ENCODE peak calls at places on chromosomes 16 and 17, in seven cellular contexts. L is SK-N-SH, K is H1, Q is GM12892, S is GM12878, O is HepG2, I is K562. J is an unnamed sample.

GRCh38 chr17:888998-889401 is 90.6 kb downstream of the NXN start:
- DNase-seq in I (no peak), S (peak), O (no peak), Q (no peak), K (no peak), L (no peak), J (no peak)

GRCh38 chr17:4986951-4987766 is at the start of gene CAMTA2:
- DNase-seq in K (peak), O (peak), Q (peak), L (peak), S (no peak), I (peak), J (peak)

GRCh38 chr16:59252317-59252716 is 518.2 kb upstream of the GOT2 start:
- DNase-seq in O (no peak), L (no peak), I (no peak), Q (no peak), K (no peak), S (no peak), J (no peak)

GRCh38 chr17:6936370-6937028 is 59.4 kb upstream of the ALOX12 start:
- DNase-seq in O (no peak), I (no peak), K (no peak), S (no peak), Q (peak), L (peak), J (no peak)

GRCh38 chr17:48636177-48637018 is 10.2 kb upstream of the HOXB9 start:
- DNase-seq in S (no peak), K (peak), L (peak), I (peak), O (peak), Q (peak), J (peak)

GRCh38 chr16:11328172-11329079 is 16.8 kb upstream of the RMI2 start:
- DNase-seq in L (no peak), Q (peak), O (no peak), I (no peak), K (peak), S (peak), J (peak)

GRCh38 chr17:74805543-74805991 is 29.4 kb upstream of the NAT9 start:
- DNase-seq in I (no peak), O (no peak), L (no peak), K (no peak), Q (no peak), S (no peak), J (no peak)

GRCh38 chr17:199806-200603 is 18.6 kb upstream of the DOC2B start:
- DNase-seq in S (no peak), I (no peak), K (peak), L (no peak), O (no peak), Q (no peak), J (no peak)

GRCh38 chr16:79484237-79484636 is 116.3 kb downstream of the MAF start:
- DNase-seq in O (no peak), S (no peak), K (no peak), Q (no peak), L (no peak), I (no peak), J (no peak)

GRCh38 chr16:81190667-81191066 is 47.8 kb upstream of the BCO1 start:
- DNase-seq in I (no peak), L (no peak), K (no peak), O (peak), S (no peak), Q (no peak), J (no peak)

GRCh38 chr17:393806-394717 is 41.5 kb upstream of the RPH3AL start:
- DNase-seq in K (no peak), O (no peak), I (no peak), L (no peak), S (no peak), Q (no peak), J (no peak)

GRCh38 chr16:75860654-75861053 is 134.4 kb upstream of the CPHXL start:
- DNase-seq in I (no peak), O (peak), Q (no peak), S (no peak), K (no peak), L (peak), J (no peak)

GRCh38 chr17:66964930-66965800 is 658 bp downstream of the CACNG4 start:
- DNase-seq in Q (no peak), S (no peak), K (peak), L (peak), I (peak), O (no peak), J (peak)

GRCh38 chr17:34099859-34100258 is 155.2 kb upstream of the CCL2 start:
- DNase-seq in I (no peak), O (no peak), K (no peak), Q (no peak), L (no peak), S (no peak), J (no peak)

GRCh38 chr17:292531-293382 is 59.9 kb downstream of the RPH3AL start:
- DNase-seq in K (no peak), O (no peak), Q (no peak), S (no peak), I (no peak), L (no peak), J (no peak)

GRCh38 chr16:25553711-25554436 is 137.9 kb upstream of the HS3ST4 start:
- DNase-seq in K (no peak), L (no peak), I (peak), O (no peak), S (no peak), Q (no peak), J (no peak)

GRCh38 chr16:56245197-56245596 is 53.9 kb downstream of the GNAO1 start:
- DNase-seq in L (no peak), Q (no peak), O (no peak), S (no peak), K (no peak), I (no peak), J (no peak)

GRCh38 chr17:40436631-40437030 is 6.6 kb upstream of the IGFBP4 start:
- DNase-seq in L (no peak), I (no peak), Q (no peak), S (no peak), O (no peak), K (no peak), J (no peak)

GRCh38 chr17:75913537-75914210 is 9.0 kb upstream of the MRPL38 start:
- DNase-seq in O (no peak), L (no peak), I (no peak), K (no peak), S (no peak), Q (no peak), J (no peak)

GRCh38 chr17:19770985-19771710 is 23.1 kb upstream of the ALDH3A1 start:
- DNase-seq in L (no peak), K (peak), I (no peak), O (no peak), Q (no peak), S (no peak), J (no peak)

GRCh38 chr17:1532836-1533602 is 16.6 kb upstream of the INPP5K start:
- DNase-seq in Q (no peak), S (no peak), L (peak), O (no peak), I (peak), K (peak), J (peak)

GRCh38 chr17:69588316-69588715 is 173.8 kb downstream of the MAP2K6 start:
- DNase-seq in I (no peak), O (no peak), L (no peak), S (no peak), Q (no peak), K (no peak), J (no peak)

GRCh38 chr16:11583171-11583570 is 3.5 kb downstream of the LITAF start:
- DNase-seq in O (no peak), I (no peak), Q (no peak), L (no peak), S (no peak), K (no peak), J (no peak)

GRCh38 chr16:56938664-56939513 is 6.9 kb downstream of the HERPUD1 start:
- DNase-seq in S (no peak), Q (no peak), L (no peak), I (no peak), O (no peak), K (no peak), J (no peak)

GRCh38 chr16:72664122-72664479 is 383.8 kb downstream of the ZFHX3 start:
- DNase-seq in K (no peak), L (no peak), Q (no peak), S (no peak), I (no peak), O (no peak), J (no peak)

GRCh38 chr17:78379134-78379497 is 667 bp downstream of the PGS1 start:
- DNase-seq in S (no peak), O (peak), K (no peak), Q (no peak), I (no peak), L (no peak), J (no peak)

GRCh38 chr16:83689385-83689831 is 118.4 kb upstream of the HSBP1 start:
- DNase-seq in O (no peak), Q (no peak), S (peak), I (no peak), K (no peak), L (no peak), J (no peak)

GRCh38 chr16:86270696-86271095 is 239.6 kb upstream of the FOXF1 start:
- DNase-seq in S (no peak), K (no peak), O (no peak), L (no peak), I (no peak), Q (no peak), J (no peak)

DNA sequence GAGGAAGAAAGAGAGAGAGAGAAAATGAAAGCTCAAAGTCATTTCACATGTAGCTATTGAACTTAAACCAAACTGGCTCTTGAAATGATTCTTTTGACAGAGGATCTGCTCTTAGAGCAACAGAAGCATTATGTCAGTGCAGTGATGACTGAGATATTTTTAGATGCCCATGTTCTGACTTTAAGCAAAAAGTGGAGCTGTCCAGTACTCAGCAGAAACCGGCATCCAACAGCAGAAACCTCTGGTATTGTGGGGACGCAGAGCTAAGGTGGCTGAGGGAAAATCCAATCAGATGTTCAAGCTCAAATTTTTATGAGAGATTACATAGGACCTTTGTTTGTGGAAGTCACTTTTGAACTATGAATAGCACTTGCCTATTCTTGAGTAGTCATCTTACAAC is 69.8 kb upstream of the ANKFN1 start:
- DNase-seq in I (no peak), K (no peak), L (no peak), S (no peak), O (no peak), Q (no peak), J (no peak)
- TF ChIP-seq TAF1 in I (no peak), K (no peak), L (no peak), S (no peak), O (no peak), Q (no peak), J (no peak)

GRCh38 chr16:88532434-88533241 is 37.6 kb upstream of the ZC3H18 start:
- DNase-seq in I (no peak), K (no peak), Q (no peak), S (no peak), O (no peak), L (no peak), J (no peak)

GRCh38 chr16:88530858-88531203 is 39.4 kb upstream of the ZC3H18 start:
- DNase-seq in S (no peak), Q (no peak), K (no peak), O (no peak), L (no peak), I (peak), J (no peak)

GRCh38 chr16:88533381-88533831 is 36.8 kb upstream of the ZC3H18 start:
- DNase-seq in L (no peak), Q (no peak), I (no peak), K (no peak), S (no peak), O (no peak), J (no peak)

GRCh38 chr16:88531346-88531745 is 38.9 kb upstream of the ZC3H18 start:
- DNase-seq in S (no peak), Q (no peak), K (no peak), I (no peak), O (no peak), L (no peak), J (no peak)

GRCh38 chr16:88531931-88532433 is 38.2 kb upstream of the ZC3H18 start:
- DNase-seq in I (no peak), K (no peak), S (no peak), Q (no peak), L (no peak), O (no peak), J (no peak)
- TF ChIP-seq POLR2AphosphoS5 in I (no peak), K (no peak), S (no peak), Q (no peak), L (no peak), O (no peak), J (no peak)

DNA sequence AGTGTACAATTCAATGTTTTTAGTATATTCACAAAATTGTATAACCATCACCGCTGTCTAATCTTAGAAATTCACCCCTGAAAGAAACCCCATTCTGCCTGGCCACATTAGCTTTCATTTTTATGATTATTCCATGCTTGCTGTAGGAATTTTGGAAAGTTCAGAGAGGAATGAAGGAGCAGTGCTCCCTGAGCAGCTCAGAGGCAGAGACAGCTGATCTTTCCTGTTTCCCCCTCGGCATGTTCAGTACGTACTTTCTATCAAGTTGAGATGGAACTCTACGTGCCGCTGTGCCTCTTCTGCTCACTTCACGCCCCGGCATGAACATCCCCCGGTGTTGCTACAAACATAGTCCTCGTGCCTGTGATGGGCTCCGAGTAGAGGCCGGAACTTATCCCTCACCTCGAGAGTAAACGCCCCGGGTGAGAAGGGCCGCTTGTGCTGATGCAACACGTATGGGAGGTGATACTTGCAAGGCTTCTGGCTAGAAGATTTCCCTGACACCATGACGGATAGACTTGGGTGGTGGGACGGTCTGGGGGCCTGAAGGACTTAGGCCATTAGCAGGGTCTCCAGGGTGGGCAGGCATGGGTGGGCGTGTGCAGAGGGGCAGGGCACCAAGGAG is 79.2 kb upstream of the CIBAR2 start:
- DNase-seq in K (no peak), I (no peak), S (no peak), L (no peak), Q (no peak), O (no peak), J (no peak)
- TF ChIP-seq TAF1 in K (no peak), I (no peak), S (no peak), L (no peak), Q (no peak), O (no peak), J (no peak)

GRCh38 chr17:12409082-12409481 is 256.6 kb upstream of the MYOCD start:
- DNase-seq in K (no peak), L (no peak), O (no peak), Q (no peak), S (no peak), I (no peak), J (no peak)
- TF ChIP-seq POLR2AphosphoS5 in K (no peak), L (no peak), O (no peak), Q (no peak), S (no peak), I (no peak), J (no peak)

DNA sequence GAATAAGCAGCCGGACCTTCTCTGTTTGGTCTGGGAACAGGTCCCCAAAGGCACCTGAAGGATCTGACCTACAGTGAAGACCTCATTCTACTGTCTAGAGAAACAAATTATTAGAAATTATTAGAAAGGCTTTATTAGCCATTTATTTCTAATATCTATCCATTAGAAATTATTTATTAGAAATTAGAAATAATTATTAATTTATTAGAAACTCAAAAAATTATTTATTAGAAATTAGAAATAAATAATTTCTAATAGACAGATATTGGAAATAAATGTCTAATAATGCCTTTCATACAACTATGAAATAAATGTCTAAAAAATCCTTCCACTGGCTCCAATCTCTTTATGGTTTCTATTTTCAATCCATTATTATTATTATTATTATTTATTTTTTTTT is 285.7 kb upstream of the ERCC4 start:
- DNase-seq in O (no peak), S (no peak), K (no peak), I (no peak), L (no peak), Q (no peak), J (no peak)
- TF ChIP-seq TAF1 in O (no peak), S (no peak), K (no peak), I (no peak), L (no peak), Q (no peak), J (no peak)

J was measured in GM12891.